ENCODE peak calls at places on chromosomes 1 and 21, in six cellular contexts. K is HTR-8/SVneo; L is HT1080; E is NCI-H1105; F is CD8-positive, alpha-beta T cell; A is NCI-H1694. U is an unnamed sample.

GRCh38 chr1:64269558-64269884 is 66.1 kb downstream of the UBE2U start:
- DNase-seq in K (no peak), L (no peak), E (no peak), F (no peak), A (no peak), U (no peak)

GRCh38 chr21:25709684-25710265 is 24.9 kb downstream of the ATP5PF start:
- DNase-seq in K (no peak), L (no peak), E (no peak), F (no peak), A (no peak), U (no peak)

GRCh38 chr1:214658175-214658574 is 55.2 kb downstream of the CENPF start:
- DNase-seq in K (no peak), L (no peak), E (no peak), F (no peak), A (no peak), U (no peak)

GRCh38 chr1:17606826-17607440 is 67.4 kb downstream of the ARHGEF10L start:
- DNase-seq in K (peak), L (peak), E (peak), F (no peak), A (peak), U (peak)

GRCh38 chr1:42184616-42185015 is 20.1 kb upstream of the GUCA2A start:
- DNase-seq in K (no peak), L (peak), E (no peak), F (no peak), A (no peak), U (no peak)

GRCh38 chr21:26849428-26850115 is 4.4 kb upstream of the ADAMTS1 start:
- DNase-seq in K (no peak), L (peak), E (no peak), F (no peak), A (peak), U (peak)

GRCh38 chr1:163202833-163203451 is at the start of gene RGS5:
- DNase-seq in K (no peak), L (peak), E (no peak), F (no peak), A (no peak), U (no peak)

GRCh38 chr1:58784758-58785423 is 1.0 kb upstream of the JUN start:
- DNase-seq in K (peak), L (peak), E (peak), F (peak), A (peak), U (peak)